ENCODE peak calls at places on chromosomes 6 and 20, in seven cellular contexts. One of them, this sample, is unnamed.

GRCh38 chr6:44667668-44668390 is 280.3 kb downstream of the CDC5L start:
- DNase-seq in esophagus muscularis mucosa: no peak
- DNase-seq in HCT116: peak
- DNase-seq in upper lobe of left lung: no peak
- DNase-seq in stomach: peak
- DNase-seq in prostate gland: no peak
- DNase-seq in spleen: no peak
- DNase-seq in this sample: no peak

GRCh38 chr6:70398783-70399730 is 14.3 kb upstream of the FAM135A start:
- DNase-seq in esophagus muscularis mucosa: no peak
- DNase-seq in HCT116: peak
- DNase-seq in upper lobe of left lung: no peak
- DNase-seq in stomach: peak
- DNase-seq in prostate gland: peak
- DNase-seq in spleen: no peak
- DNase-seq in this sample: no peak

GRCh38 chr6:147586044-147586443 is 77.6 kb downstream of the SAMD5 start:
- DNase-seq in esophagus muscularis mucosa: no peak
- DNase-seq in HCT116: no peak
- DNase-seq in upper lobe of left lung: no peak
- DNase-seq in stomach: no peak
- DNase-seq in prostate gland: peak
- DNase-seq in spleen: no peak
- DNase-seq in this sample: no peak

GRCh38 chr6:79946773-79947190 is 571 bp downstream of the ELOVL4 start:
- DNase-seq in esophagus muscularis mucosa: no peak
- DNase-seq in HCT116: no peak
- DNase-seq in upper lobe of left lung: no peak
- DNase-seq in stomach: no peak
- DNase-seq in prostate gland: peak
- DNase-seq in spleen: no peak
- DNase-seq in this sample: no peak

GRCh38 chr6:45495404-45496084 is 117.8 kb upstream of the SUPT3H start:
- DNase-seq in esophagus muscularis mucosa: no peak
- DNase-seq in HCT116: no peak
- DNase-seq in upper lobe of left lung: no peak
- DNase-seq in stomach: no peak
- DNase-seq in prostate gland: no peak
- DNase-seq in spleen: no peak
- DNase-seq in this sample: no peak

GRCh38 chr20:37914672-37915433 is 11.9 kb downstream of the VSTM2L start:
- DNase-seq in esophagus muscularis mucosa: no peak
- DNase-seq in HCT116: no peak
- DNase-seq in upper lobe of left lung: peak
- DNase-seq in stomach: no peak
- DNase-seq in prostate gland: no peak
- DNase-seq in spleen: no peak
- DNase-seq in this sample: no peak

GRCh38 chr20:40286991-40287531 is 402.0 kb downstream of the MAFB start:
- DNase-seq in esophagus muscularis mucosa: no peak
- DNase-seq in HCT116: no peak
- DNase-seq in upper lobe of left lung: peak
- DNase-seq in stomach: peak
- DNase-seq in prostate gland: peak
- DNase-seq in spleen: peak
- DNase-seq in this sample: no peak

GRCh38 chr20:44706371-44707258 is 8.6 kb upstream of the CCN5 start:
- DNase-seq in esophagus muscularis mucosa: no peak
- DNase-seq in HCT116: no peak
- DNase-seq in upper lobe of left lung: peak
- DNase-seq in stomach: no peak
- DNase-seq in prostate gland: no peak
- DNase-seq in spleen: no peak
- DNase-seq in this sample: no peak

GRCh38 chr20:8139899-8140298 is 7.8 kb downstream of the PLCB1 start:
- DNase-seq in esophagus muscularis mucosa: no peak
- DNase-seq in HCT116: no peak
- DNase-seq in upper lobe of left lung: no peak
- DNase-seq in stomach: no peak
- DNase-seq in prostate gland: no peak
- DNase-seq in spleen: no peak
- DNase-seq in this sample: no peak

GRCh38 chr6:139153876-139154275 is 19.0 kb downstream of the HECA start:
- DNase-seq in esophagus muscularis mucosa: no peak
- DNase-seq in HCT116: no peak
- DNase-seq in upper lobe of left lung: no peak
- DNase-seq in stomach: no peak
- DNase-seq in prostate gland: no peak
- DNase-seq in spleen: no peak
- DNase-seq in this sample: no peak

GRCh38 chr20:32982617-32983458 is 21.4 kb downstream of the SUN5 start:
- DNase-seq in esophagus muscularis mucosa: no peak
- DNase-seq in HCT116: no peak
- DNase-seq in upper lobe of left lung: no peak
- DNase-seq in stomach: peak
- DNase-seq in prostate gland: peak
- DNase-seq in spleen: peak
- DNase-seq in this sample: no peak

GRCh38 chr6:40128149-40128548 is 193.9 kb upstream of the MOCS1 start:
- DNase-seq in esophagus muscularis mucosa: no peak
- DNase-seq in HCT116: no peak
- DNase-seq in upper lobe of left lung: no peak
- DNase-seq in stomach: no peak
- DNase-seq in prostate gland: no peak
- DNase-seq in spleen: no peak
- DNase-seq in this sample: no peak

GRCh38 chr20:14404515-14404914 is 67.1 kb upstream of the FLRT3 start:
- DNase-seq in esophagus muscularis mucosa: no peak
- DNase-seq in HCT116: no peak
- DNase-seq in upper lobe of left lung: no peak
- DNase-seq in stomach: no peak
- DNase-seq in prostate gland: no peak
- DNase-seq in spleen: no peak
- DNase-seq in this sample: no peak

GRCh38 chr20:50405235-50405914 is 104.8 kb upstream of the PTPN1 start:
- DNase-seq in esophagus muscularis mucosa: no peak
- DNase-seq in HCT116: no peak
- DNase-seq in upper lobe of left lung: no peak
- DNase-seq in stomach: no peak
- DNase-seq in prostate gland: no peak
- DNase-seq in spleen: no peak
- DNase-seq in this sample: no peak

GRCh38 chr6:12182676-12183075 is 107.5 kb upstream of the EDN1 start:
- DNase-seq in esophagus muscularis mucosa: no peak
- DNase-seq in HCT116: no peak
- DNase-seq in upper lobe of left lung: no peak
- DNase-seq in stomach: no peak
- DNase-seq in prostate gland: no peak
- DNase-seq in spleen: no peak
- DNase-seq in this sample: no peak

GRCh38 chr6:39048481-39049399 is at the start of gene GLP1R:
- DNase-seq in esophagus muscularis mucosa: no peak
- DNase-seq in HCT116: no peak
- DNase-seq in upper lobe of left lung: peak
- DNase-seq in stomach: no peak
- DNase-seq in prostate gland: no peak
- DNase-seq in spleen: peak
- DNase-seq in this sample: no peak

GRCh38 chr20:36808317-36809257 is 35.0 kb upstream of the DSN1 start:
- DNase-seq in esophagus muscularis mucosa: no peak
- DNase-seq in HCT116: peak
- DNase-seq in upper lobe of left lung: peak
- DNase-seq in stomach: peak
- DNase-seq in prostate gland: no peak
- DNase-seq in spleen: peak
- DNase-seq in this sample: no peak

GRCh38 chr6:44078795-44079671 is 48.2 kb downstream of the MRPL14 start:
- DNase-seq in esophagus muscularis mucosa: no peak
- DNase-seq in HCT116: peak
- DNase-seq in upper lobe of left lung: no peak
- DNase-seq in stomach: peak
- DNase-seq in prostate gland: peak
- DNase-seq in spleen: peak
- DNase-seq in this sample: no peak

GRCh38 chr20:50144362-50144761 is 9.2 kb downstream of the PEDS1 start:
- DNase-seq in esophagus muscularis mucosa: no peak
- DNase-seq in HCT116: no peak
- DNase-seq in upper lobe of left lung: no peak
- DNase-seq in stomach: peak
- DNase-seq in prostate gland: peak
- DNase-seq in spleen: no peak
- DNase-seq in this sample: peak

GRCh38 chr6:45643136-45643535 is 265.4 kb upstream of the SUPT3H start:
- DNase-seq in esophagus muscularis mucosa: no peak
- DNase-seq in HCT116: no peak
- DNase-seq in upper lobe of left lung: no peak
- DNase-seq in stomach: no peak
- DNase-seq in prostate gland: no peak
- DNase-seq in spleen: no peak
- DNase-seq in this sample: no peak

GRCh38 chr6:116268589-116269293 is 11.0 kb downstream of the TSPYL1 start:
- DNase-seq in esophagus muscularis mucosa: no peak
- DNase-seq in HCT116: peak
- DNase-seq in upper lobe of left lung: no peak
- DNase-seq in stomach: no peak
- DNase-seq in prostate gland: no peak
- DNase-seq in spleen: no peak
- DNase-seq in this sample: no peak

GRCh38 chr20:47350181-47350550 is 6.3 kb downstream of the ZMYND8 start:
- DNase-seq in esophagus muscularis mucosa: no peak
- DNase-seq in HCT116: no peak
- DNase-seq in upper lobe of left lung: no peak
- DNase-seq in stomach: no peak
- DNase-seq in prostate gland: no peak
- DNase-seq in spleen: no peak
- DNase-seq in this sample: no peak

GRCh38 chr20:47350691-47351545 is 5.6 kb downstream of the ZMYND8 start:
- DNase-seq in esophagus muscularis mucosa: no peak
- DNase-seq in HCT116: no peak
- DNase-seq in upper lobe of left lung: no peak
- DNase-seq in stomach: no peak
- DNase-seq in prostate gland: no peak
- DNase-seq in spleen: no peak
- DNase-seq in this sample: no peak

GRCh38 chr20:47347661-47348462 is 8.6 kb downstream of the ZMYND8 start:
- DNase-seq in esophagus muscularis mucosa: no peak
- DNase-seq in HCT116: no peak
- DNase-seq in upper lobe of left lung: no peak
- DNase-seq in stomach: no peak
- DNase-seq in prostate gland: no peak
- DNase-seq in spleen: no peak
- DNase-seq in this sample: no peak

GRCh38 chr20:47348539-47349142 is 7.9 kb downstream of the ZMYND8 start:
- DNase-seq in esophagus muscularis mucosa: no peak
- DNase-seq in HCT116: no peak
- DNase-seq in upper lobe of left lung: no peak
- DNase-seq in stomach: no peak
- DNase-seq in prostate gland: no peak
- DNase-seq in spleen: no peak
- DNase-seq in this sample: no peak

GRCh38 chr20:47349365-47350180 is 6.9 kb downstream of the ZMYND8 start:
- DNase-seq in esophagus muscularis mucosa: no peak
- DNase-seq in HCT116: no peak
- DNase-seq in upper lobe of left lung: no peak
- DNase-seq in stomach: no peak
- DNase-seq in prostate gland: no peak
- DNase-seq in spleen: no peak
- DNase-seq in this sample: no peak
- TF ChIP-seq POLR2AphosphoS5 in esophagus muscularis mucosa: no peak
- TF ChIP-seq POLR2AphosphoS5 in HCT116: no peak
- TF ChIP-seq POLR2AphosphoS5 in upper lobe of left lung: no peak
- TF ChIP-seq POLR2AphosphoS5 in stomach: no peak
- TF ChIP-seq POLR2AphosphoS5 in prostate gland: no peak
- TF ChIP-seq POLR2AphosphoS5 in spleen: no peak
- TF ChIP-seq POLR2AphosphoS5 in this sample: no peak

GRCh38 chr6:169722362-169723199 is 1.7 kb downstream of the PHF10 start:
- DNase-seq in esophagus muscularis mucosa: no peak
- DNase-seq in HCT116: no peak
- DNase-seq in upper lobe of left lung: peak
- DNase-seq in stomach: peak
- DNase-seq in prostate gland: peak
- DNase-seq in spleen: peak
- DNase-seq in this sample: no peak
- TF ChIP-seq POLR2A in esophagus muscularis mucosa: no peak
- TF ChIP-seq POLR2A in HCT116: no peak
- TF ChIP-seq POLR2A in upper lobe of left lung: no peak
- TF ChIP-seq POLR2A in stomach: peak
- TF ChIP-seq POLR2A in prostate gland: peak
- TF ChIP-seq POLR2A in spleen: no peak
- TF ChIP-seq POLR2A in this sample: no peak

DNA sequence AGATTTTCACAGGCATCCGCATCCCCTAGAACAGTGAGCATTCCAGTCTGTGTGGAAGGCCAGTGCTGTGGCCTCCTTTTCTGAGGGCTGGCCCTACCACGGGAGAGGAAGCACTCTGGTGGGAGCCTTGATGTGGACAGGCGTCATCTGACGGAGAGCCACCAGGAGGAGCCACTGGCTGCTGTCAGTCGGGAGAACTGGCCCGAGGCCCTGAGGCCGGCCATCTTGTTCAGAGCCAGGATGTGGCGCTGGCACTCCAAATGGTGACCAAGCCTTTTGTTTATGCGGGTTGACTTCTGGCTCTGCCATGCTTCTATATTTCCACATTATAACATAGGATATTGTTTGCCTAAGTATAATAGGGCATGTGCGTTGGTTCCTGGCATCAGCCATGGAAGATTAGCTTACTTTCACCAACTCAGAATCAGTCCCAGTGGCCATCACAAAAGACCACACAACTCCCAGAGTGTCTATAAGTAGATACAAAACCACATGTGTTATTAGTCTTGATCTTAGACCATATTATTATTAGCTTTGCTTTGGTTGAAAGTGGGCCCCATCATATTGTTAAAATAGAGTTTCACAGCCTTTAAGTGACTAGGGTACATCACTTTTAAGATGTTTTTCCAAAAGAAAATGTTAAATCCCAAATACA is 273.9 kb upstream of the TAB2 start:
- DNase-seq in esophagus muscularis mucosa: no peak
- DNase-seq in HCT116: peak
- DNase-seq in upper lobe of left lung: peak
- DNase-seq in stomach: no peak
- DNase-seq in prostate gland: no peak
- DNase-seq in spleen: no peak
- DNase-seq in this sample: no peak
- TF ChIP-seq CTCF in esophagus muscularis mucosa: no peak
- TF ChIP-seq CTCF in HCT116: peak
- TF ChIP-seq CTCF in upper lobe of left lung: no peak
- TF ChIP-seq CTCF in stomach: no peak
- TF ChIP-seq CTCF in prostate gland: no peak
- TF ChIP-seq CTCF in spleen: no peak
- TF ChIP-seq CTCF in this sample: no peak

DNA sequence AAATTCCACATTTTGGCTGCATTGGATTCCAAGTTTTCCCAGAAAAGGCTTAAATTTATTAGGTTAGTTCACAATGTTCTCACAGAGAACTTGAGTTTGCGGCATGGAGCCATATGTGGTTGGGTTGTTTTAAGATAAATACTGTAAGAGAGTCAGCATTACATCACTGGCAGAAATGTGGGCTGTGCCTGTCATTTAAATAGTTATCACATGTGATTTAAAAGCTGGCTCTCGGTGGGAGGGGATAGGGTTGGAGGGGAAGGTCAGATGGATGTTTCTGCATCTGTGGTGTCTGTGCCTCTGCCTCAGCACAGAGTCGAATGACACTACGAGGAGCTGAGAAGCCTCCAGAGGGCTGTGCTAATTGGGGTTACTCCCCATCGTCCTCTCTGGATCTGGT is 73.8 kb upstream of the SCP2D1 start:
- DNase-seq in esophagus muscularis mucosa: no peak
- DNase-seq in HCT116: no peak
- DNase-seq in upper lobe of left lung: no peak
- DNase-seq in stomach: no peak
- DNase-seq in prostate gland: no peak
- DNase-seq in spleen: no peak
- DNase-seq in this sample: no peak
- TF ChIP-seq POLR2AphosphoS5 in esophagus muscularis mucosa: peak
- TF ChIP-seq POLR2AphosphoS5 in HCT116: no peak
- TF ChIP-seq POLR2AphosphoS5 in upper lobe of left lung: no peak
- TF ChIP-seq POLR2AphosphoS5 in stomach: peak
- TF ChIP-seq POLR2AphosphoS5 in prostate gland: no peak
- TF ChIP-seq POLR2AphosphoS5 in spleen: no peak
- TF ChIP-seq POLR2AphosphoS5 in this sample: peak

This sample was measured in vagina.